ENCODE peak calls at places on chromosomes 6 and 20, in six cellular contexts. R is GM04504, D is foreskin fibroblast, W is A172, K is mesenchymal stem cell, Z is AG09319. L is an unnamed sample.

GRCh38 chr6:17714879-17715860 is 8.4 kb upstream of the NUP153 start:
- DNase-seq in W (peak), Z (peak), R (peak), D (peak), K (peak), L (peak)

GRCh38 chr6:151807513-151808330 is at the start of gene ESR1:
- DNase-seq in K (peak), R (no peak), W (no peak), Z (no peak), D (peak), L (no peak)

GRCh38 chr20:48897298-48898044 is 24.0 kb upstream of the ARFGEF2 start:
- DNase-seq in W (peak), D (peak), K (peak), Z (peak), R (peak), L (peak)

GRCh38 chr6:161233986-161234620 is 39.8 kb downstream of the AGPAT4 start:
- DNase-seq in K (peak), R (peak), W (peak), D (peak), Z (no peak), L (peak)

GRCh38 chr20:50292324-50293243 is 102.0 kb downstream of the CEBPB start:
- DNase-seq in D (peak), K (peak), W (peak), Z (peak), R (peak), L (peak)

GRCh38 chr6:168528457-168529095 is 87.6 kb downstream of the SMOC2 start:
- DNase-seq in K (no peak), R (no peak), W (no peak), Z (no peak), D (no peak), L (no peak)

GRCh38 chr6:56292505-56293181 is 45.3 kb upstream of the COL21A1 start:
- DNase-seq in D (peak), R (peak), K (peak), W (peak), Z (peak), L (peak)

GRCh38 chr20:36779656-36780025 is 6.1 kb upstream of the DSN1 start:
- DNase-seq in D (no peak), K (peak), W (no peak), Z (no peak), R (no peak), L (no peak)

GRCh38 chr20:62887147-62887859 is 25.7 kb upstream of the TCFL5 start:
- DNase-seq in Z (peak), W (peak), R (peak), K (peak), D (peak), L (no peak)

GRCh38 chr20:63692436-63693078 is 3.9 kb upstream of the TNFRSF6B start:
- DNase-seq in D (peak), W (peak), R (peak), K (no peak), Z (no peak), L (no peak)